ENCODE peak calls at places on chromosomes 7 and 10, in seven cellular contexts. E is CD8-positive, alpha-beta T cell; G is pancreas; C is mammary epithelial cell; B is left ventricle myocardium inferior; I is HFF-Myc; U is colonic mucosa. Z is an unnamed sample.

GRCh38 chr10:89032141-89032814 is 41.7 kb downstream of the FAS start:
- DNase-seq in E (no peak), G (no peak), C (peak), B (peak), I (no peak), U (no peak), Z (peak)

GRCh38 chr10:14074062-14074884 is 256.5 kb downstream of the FRMD4A start:
- DNase-seq in E (no peak), G (peak), C (peak), B (peak), I (peak), U (peak), Z (peak)

GRCh38 chr10:69807122-69807521 is 5.4 kb downstream of the COL13A1 start:
- DNase-seq in E (no peak), G (no peak), C (peak), B (no peak), I (peak), U (no peak), Z (peak)

GRCh38 chr7:94375713-94376112 is 19.0 kb upstream of the COL1A2 start:
- DNase-seq in E (no peak), G (no peak), C (peak), B (no peak), I (peak), U (no peak), Z (peak)

GRCh38 chr10:63865210-63865609 is 344.0 kb downstream of the REEP3 start:
- DNase-seq in E (no peak), G (no peak), C (no peak), B (no peak), I (no peak), U (no peak), Z (no peak)

GRCh38 chr7:786472-787255 is 45.6 kb upstream of the SUN1 start:
- DNase-seq in E (peak), G (peak), C (peak), B (peak), I (no peak), U (peak), Z (no peak)

GRCh38 chr7:44046321-44047061 is 2.0 kb downstream of the DBNL start:
- DNase-seq in E (peak), G (peak), C (no peak), B (peak), I (no peak), U (no peak), Z (no peak)

GRCh38 chr10:113859261-113859660 is 4.8 kb downstream of the NHLRC2 start:
- DNase-seq in E (no peak), G (no peak), C (no peak), B (no peak), I (no peak), U (no peak), Z (no peak)

GRCh38 chr10:30574423-30574796 is 55.1 kb downstream of the LYZL2 start:
- DNase-seq in E (no peak), G (no peak), C (no peak), B (no peak), I (no peak), U (no peak), Z (no peak)